ENCODE peak calls at places on chromosomes 4 and X, in six cellular contexts. U, R, W, J, H and V are unnamed samples.

GRCh38 chrX:136210806-136211205 is 40.4 kb downstream of the MAP7D3 start:
- DNase-seq in U (no peak), R (no peak), W (no peak), J (no peak), H (no peak), V (no peak)

GRCh38 chr4:113899260-113900177 is 79.9 kb downstream of the ARSJ start:
- DNase-seq in U (no peak), R (no peak), W (no peak), J (no peak), H (no peak), V (peak; percentile 18)

GRCh38 chrX:16633754-16634153 is 16.2 kb upstream of the S100G start:
- DNase-seq in U (no peak), R (no peak), W (no peak), J (no peak), H (no peak), V (no peak)

GRCh38 chrX:2614911-2615310 is 76.2 kb upstream of the CD99 start:
- DNase-seq in U (no peak), R (no peak), W (no peak), J (peak; percentile 61), H (peak; percentile 59), V (no peak)

GRCh38 chr4:77433102-77433733 is 172.4 kb upstream of the CXCL13 start:
- DNase-seq in U (peak; percentile 1), R (no peak), W (peak; percentile 63), J (peak; percentile 85), H (no peak), V (peak; percentile 53)

GRCh38 chr4:137443031-137443800 is 89.1 kb downstream of the PCDH18 start:
- DNase-seq in U (no peak), R (no peak), W (no peak), J (no peak), H (no peak), V (no peak)

GRCh38 chr4:87919951-87920350 is 55.6 kb upstream of the SPP1 start:
- DNase-seq in U (no peak), R (no peak), W (no peak), J (no peak), H (no peak), V (no peak)

GRCh38 chr4:126738527-126738923 is 894.2 kb upstream of the INTU start:
- DNase-seq in U (no peak), R (no peak), W (no peak), J (no peak), H (no peak), V (no peak)

GRCh38 chr4:184448828-184449227 is 25.5 kb downstream of the IRF2 start:
- DNase-seq in U (peak; percentile 54), R (no peak), W (peak; percentile 16), J (peak; percentile 53), H (no peak), V (peak; percentile 31)

GRCh38 chr4:23934915-23935314 is 45.1 kb upstream of the PPARGC1A start:
- DNase-seq in U (peak; percentile 36), R (no peak), W (no peak), J (no peak), H (peak; percentile 83), V (no peak)

GRCh38 chr4:163164110-163164509 is 2.6 kb downstream of the NAF1 start:
- DNase-seq in U (no peak), R (no peak), W (no peak), J (no peak), H (no peak), V (no peak)

GRCh38 chr4:147513952-147514351 is 33.1 kb downstream of the EDNRA start:
- DNase-seq in U (no peak), R (no peak), W (no peak), J (no peak), H (no peak), V (no peak)

GRCh38 chr4:89293299-89293698 is 14.3 kb downstream of the GPRIN3 start:
- DNase-seq in U (no peak), R (no peak), W (no peak), J (no peak), H (no peak), V (no peak)

GRCh38 chr4:184355111-184355604 is 119.2 kb downstream of the IRF2 start:
- DNase-seq in U (no peak), R (peak; percentile 22), W (no peak), J (peak; percentile 78), H (peak; percentile 40), V (peak; percentile 41)

GRCh38 chrX:15310117-15310516 is 5.3 kb downstream of the ASB11 start:
- DNase-seq in U (no peak), R (no peak), W (peak; percentile 15), J (peak; percentile 14), H (no peak), V (no peak)

GRCh38 chr4:53914313-53915016 is 149.9 kb downstream of the CHIC2 start:
- DNase-seq in U (no peak), R (no peak), W (no peak), J (no peak), H (peak; percentile 47), V (no peak)

GRCh38 chr4:1870328-1870577 is 940 bp upstream of the NSD2 start:
- DNase-seq in U (peak; percentile 53), R (peak; percentile 84), W (peak; percentile 65), J (peak; percentile 95), H (no peak), V (peak; percentile 85)